ENCODE peak calls at places on chromosomes 4 and X, in eight cellular contexts. O is Panc1; K is K562; J is stomach; N is choroid plexus epithelial cell; F is activated CD8-positive, alpha-beta memory T cell treated with anti-CD3 and anti-CD28 coated beads, Interleukin-2, amount 50 U/mL, for 4 hours; Q is stimulated activated CD4-positive, alpha-beta T cell treated with anti-CD3 and anti-CD28 coated beads, Interleukin-12 subunit alpha, Interleukin-12 subunit beta, amount 100 ng/mL, for 24 hours; H is MCF 10A. Y is an unnamed sample.

GRCh38 chr4:2728806-2729532 is 27.2 kb downstream of the TNIP2 start:
- DNase-seq in K (no peak), O (no peak), H (no peak), N (no peak), J (no peak), Q (no peak), F (no peak), Y (no peak)

GRCh38 chrX:106912864-106913263 is 7.3 kb upstream of the CLDN2 start:
- DNase-seq in H (peak; percentile 29), F (no peak), N (peak; percentile 43), J (no peak), O (no peak), Q (no peak), K (no peak), Y (no peak)

GRCh38 chr4:158131037-158131436 is 41.8 kb downstream of the GASK1B start:
- DNase-seq in K (no peak), J (no peak), H (no peak), N (no peak), Q (no peak), O (no peak), F (no peak), Y (no peak)

GRCh38 chr4:56757270-56757746 is 64.2 kb downstream of the SPINK2 start:
- DNase-seq in K (no peak), N (peak; percentile 45), F (no peak), O (no peak), J (no peak), H (peak; percentile 72), Q (no peak), Y (no peak)

GRCh38 chrX:13109811-13110210 is 65.4 kb upstream of the FAM9C start:
- DNase-seq in O (no peak), Q (no peak), J (no peak), K (no peak), N (peak; percentile 86), F (no peak), H (peak; percentile 72), Y (no peak)

GRCh38 chr4:183517781-183518180 is 12.9 kb downstream of the ING2 start:
- DNase-seq in K (no peak), H (no peak), Q (no peak), O (no peak), N (no peak), J (no peak), F (no peak), Y (no peak)

GRCh38 chrX:38890963-38891362 is 89.7 kb downstream of the MID1IP1 start:
- DNase-seq in H (no peak), Q (no peak), O (no peak), J (no peak), N (no peak), K (no peak), F (no peak), Y (no peak)

GRCh38 chr4:83581411-83582288 is 45.7 kb downstream of the GPAT3 start:
- DNase-seq in N (no peak), H (no peak), F (no peak), J (no peak), Q (no peak), K (no peak), O (no peak), Y (no peak)

GRCh38 chr4:120163895-120164294 is 97.2 kb upstream of the MAD2L1 start:
- DNase-seq in O (no peak), K (no peak), J (no peak), H (no peak), F (no peak), N (no peak), Q (no peak), Y (no peak)

GRCh38 chr4:53150631-53151488 is 215.0 kb downstream of the SCFD2 start:
- DNase-seq in N (peak; percentile 12), K (no peak), O (no peak), J (no peak), Q (no peak), F (no peak), H (no peak), Y (no peak)

GRCh38 chrX:71493111-71493613 is 39.7 kb upstream of the OGT start:
- DNase-seq in H (peak; percentile 12), N (peak; percentile 41), O (no peak), Q (no peak), F (no peak), K (no peak), J (peak; percentile 34), Y (no peak)

GRCh38 chr4:24686866-24687672 is 102.7 kb upstream of the DHX15 start:
- DNase-seq in Q (no peak), F (no peak), J (peak; percentile 66), H (peak; percentile 52), N (peak; percentile 26), K (peak; percentile 65), O (peak; percentile 8), Y (no peak)

GRCh38 chrX:112849010-112849409 is 8.4 kb upstream of the AMOT start:
- DNase-seq in K (no peak), J (no peak), F (no peak), N (no peak), H (peak; percentile 22), Q (no peak), O (no peak), Y (no peak)

GRCh38 chr4:24488399-24489164 is 95.8 kb downstream of the DHX15 start:
- DNase-seq in H (peak; percentile 65), J (peak; percentile 87), O (no peak), N (peak; percentile 80), F (peak; percentile 54), Q (no peak), K (peak; percentile 85), Y (peak; percentile 53)

GRCh38 chr4:155837203-155837796 is 28.8 kb downstream of the ASIC5 start:
- DNase-seq in N (no peak), H (no peak), Q (no peak), F (no peak), K (no peak), O (no peak), J (no peak), Y (no peak)

GRCh38 chrX:113305496-113305895 is 464.9 kb upstream of the AMOT start:
- DNase-seq in O (no peak), Q (no peak), N (peak; percentile 0), F (no peak), J (no peak), H (peak; percentile 21), K (no peak), Y (no peak)

GRCh38 chrX:53714580-53715335 is 28.2 kb upstream of the HUWE1 start:
- DNase-seq in N (peak; percentile 71), J (peak; percentile 66), F (peak; percentile 51), O (no peak), K (no peak), Q (peak; percentile 46), H (peak; percentile 21), Y (no peak)

Y was measured in occipital lobe.